ENCODE peak calls at places on chromosomes 4 and X, in six cellular contexts. One of them, this sample, is unnamed.

GRCh38 chrX:6307156-6307555 is 78.5 kb upstream of the NLGN4X start:
- DNase-seq in GM12865: no peak
- DNase-seq in epithelial cell of esophagus: no peak
- DNase-seq in psoas muscle: no peak
- DNase-seq in tibial artery: no peak
- DNase-seq in endothelial cell of umbilical vein: no peak
- DNase-seq in this sample: no peak

GRCh38 chrX:138945219-138945618 is 233.7 kb upstream of the FGF13 start:
- DNase-seq in epithelial cell of esophagus: peak; percentile 69
- DNase-seq in tibial artery: no peak
- DNase-seq in psoas muscle: no peak
- DNase-seq in endothelial cell of umbilical vein: no peak
- DNase-seq in GM12865: no peak
- DNase-seq in this sample: peak; percentile 53

GRCh38 chr4:62644372-62644771 is 1444.2 kb downstream of the ADGRL3 start:
- DNase-seq in epithelial cell of esophagus: peak; percentile 36
- DNase-seq in endothelial cell of umbilical vein: no peak
- DNase-seq in tibial artery: no peak
- DNase-seq in GM12865: peak; percentile 8
- DNase-seq in psoas muscle: no peak
- DNase-seq in this sample: peak; percentile 1

GRCh38 chrX:105821471-105822081 is 763 bp upstream of the NRK start:
- DNase-seq in tibial artery: peak; percentile 39
- DNase-seq in GM12865: no peak
- DNase-seq in psoas muscle: no peak
- DNase-seq in endothelial cell of umbilical vein: peak; percentile 15
- DNase-seq in epithelial cell of esophagus: peak; percentile 65
- DNase-seq in this sample: no peak

GRCh38 chrX:41005445-41005992 is 79.7 kb upstream of the USP9X start:
- DNase-seq in endothelial cell of umbilical vein: peak; percentile 19
- DNase-seq in psoas muscle: no peak
- DNase-seq in GM12865: no peak
- DNase-seq in tibial artery: no peak
- DNase-seq in epithelial cell of esophagus: no peak
- DNase-seq in this sample: no peak

GRCh38 chrX:119887721-119888425 is 7.8 kb upstream of the AKAP14 start:
- DNase-seq in psoas muscle: peak; percentile 60
- DNase-seq in epithelial cell of esophagus: peak; percentile 56
- DNase-seq in endothelial cell of umbilical vein: peak; percentile 57
- DNase-seq in tibial artery: no peak
- DNase-seq in GM12865: peak; percentile 70
- DNase-seq in this sample: peak; percentile 52

GRCh38 chrX:53263597-53264094 is 17.7 kb downstream of the IQSEC2 start:
- DNase-seq in epithelial cell of esophagus: peak; percentile 71
- DNase-seq in endothelial cell of umbilical vein: peak; percentile 27
- DNase-seq in psoas muscle: no peak
- DNase-seq in GM12865: no peak
- DNase-seq in tibial artery: no peak
- DNase-seq in this sample: peak; percentile 88

GRCh38 chrX:139559383-139560042 is 29.0 kb downstream of the F9 start:
- DNase-seq in GM12865: peak; percentile 70
- DNase-seq in endothelial cell of umbilical vein: peak; percentile 26
- DNase-seq in psoas muscle: no peak
- DNase-seq in tibial artery: no peak
- DNase-seq in epithelial cell of esophagus: peak; percentile 68
- DNase-seq in this sample: peak; percentile 72

GRCh38 chrX:39174761-39175417 is 373.6 kb downstream of the MID1IP1 start:
- DNase-seq in endothelial cell of umbilical vein: peak; percentile 19
- DNase-seq in GM12865: no peak
- DNase-seq in psoas muscle: no peak
- DNase-seq in epithelial cell of esophagus: no peak
- DNase-seq in tibial artery: no peak
- DNase-seq in this sample: peak; percentile 5

GRCh38 chrX:107562482-107562881 is 65.8 kb upstream of the PRPS1 start:
- DNase-seq in GM12865: no peak
- DNase-seq in tibial artery: no peak
- DNase-seq in epithelial cell of esophagus: peak; percentile 40
- DNase-seq in endothelial cell of umbilical vein: no peak
- DNase-seq in psoas muscle: no peak
- DNase-seq in this sample: peak; percentile 77

GRCh38 chrX:17984415-17984814 is 123.3 kb upstream of the RAI2 start:
- DNase-seq in epithelial cell of esophagus: no peak
- DNase-seq in GM12865: no peak
- DNase-seq in endothelial cell of umbilical vein: no peak
- DNase-seq in tibial artery: no peak
- DNase-seq in psoas muscle: no peak
- DNase-seq in this sample: no peak

GRCh38 chr4:124854968-124855367 is 142.4 kb upstream of the ANKRD50 start:
- DNase-seq in epithelial cell of esophagus: peak; percentile 27
- DNase-seq in endothelial cell of umbilical vein: no peak
- DNase-seq in GM12865: peak; percentile 14
- DNase-seq in tibial artery: no peak
- DNase-seq in psoas muscle: no peak
- DNase-seq in this sample: peak; percentile 48

GRCh38 chrX:3136161-3136961 is 95.1 kb downstream of the ARSF start:
- DNase-seq in epithelial cell of esophagus: peak; percentile 26
- DNase-seq in endothelial cell of umbilical vein: no peak
- DNase-seq in GM12865: no peak
- DNase-seq in tibial artery: no peak
- DNase-seq in psoas muscle: no peak
- DNase-seq in this sample: no peak

GRCh38 chr4:26482508-26483462 is 7.5 kb downstream of the CCKAR start:
- DNase-seq in GM12865: no peak
- DNase-seq in psoas muscle: no peak
- DNase-seq in epithelial cell of esophagus: no peak
- DNase-seq in endothelial cell of umbilical vein: no peak
- DNase-seq in tibial artery: no peak
- DNase-seq in this sample: no peak

GRCh38 chr4:26544421-26544820 is 39.5 kb upstream of the TBC1D19 start:
- DNase-seq in endothelial cell of umbilical vein: no peak
- DNase-seq in epithelial cell of esophagus: no peak
- DNase-seq in tibial artery: no peak
- DNase-seq in psoas muscle: no peak
- DNase-seq in GM12865: no peak
- DNase-seq in this sample: no peak

GRCh38 chrX:153582896-153583295 is 16.0 kb downstream of the CCNQ start:
- DNase-seq in endothelial cell of umbilical vein: peak; percentile 25
- DNase-seq in GM12865: peak; percentile 80
- DNase-seq in psoas muscle: no peak
- DNase-seq in tibial artery: no peak
- DNase-seq in epithelial cell of esophagus: peak; percentile 29
- DNase-seq in this sample: no peak

GRCh38 chr4:112813790-112814189 is 176.8 kb downstream of the LARP7 start:
- DNase-seq in tibial artery: no peak
- DNase-seq in endothelial cell of umbilical vein: no peak
- DNase-seq in GM12865: peak; percentile 61
- DNase-seq in epithelial cell of esophagus: peak; percentile 8
- DNase-seq in psoas muscle: no peak
- DNase-seq in this sample: peak; percentile 58

GRCh38 chr4:147777456-147778091 is 45.7 kb downstream of the ARHGAP10 start:
- DNase-seq in tibial artery: no peak
- DNase-seq in psoas muscle: no peak
- DNase-seq in epithelial cell of esophagus: peak; percentile 44
- DNase-seq in GM12865: peak; percentile 65
- DNase-seq in endothelial cell of umbilical vein: no peak
- DNase-seq in this sample: peak; percentile 52

GRCh38 chr4:147778942-147779341 is 47.1 kb downstream of the ARHGAP10 start:
- DNase-seq in endothelial cell of umbilical vein: no peak
- DNase-seq in psoas muscle: no peak
- DNase-seq in epithelial cell of esophagus: no peak
- DNase-seq in tibial artery: no peak
- DNase-seq in GM12865: peak; percentile 98
- DNase-seq in this sample: no peak

GRCh38 chr4:147782087-147782781 is 50.3 kb downstream of the ARHGAP10 start:
- DNase-seq in epithelial cell of esophagus: peak; percentile 48
- DNase-seq in endothelial cell of umbilical vein: peak; percentile 30
- DNase-seq in tibial artery: no peak
- DNase-seq in psoas muscle: no peak
- DNase-seq in GM12865: peak; percentile 49
- DNase-seq in this sample: peak; percentile 51

GRCh38 chr4:147779449-147779848 is 47.6 kb downstream of the ARHGAP10 start:
- DNase-seq in psoas muscle: no peak
- DNase-seq in endothelial cell of umbilical vein: no peak
- DNase-seq in GM12865: no peak
- DNase-seq in tibial artery: no peak
- DNase-seq in epithelial cell of esophagus: no peak
- DNase-seq in this sample: no peak

GRCh38 chr4:147780137-147780777 is 48.4 kb downstream of the ARHGAP10 start:
- DNase-seq in tibial artery: no peak
- DNase-seq in epithelial cell of esophagus: no peak
- DNase-seq in endothelial cell of umbilical vein: no peak
- DNase-seq in GM12865: peak; percentile 94
- DNase-seq in psoas muscle: no peak
- DNase-seq in this sample: no peak
- H3K4me3 ChIP-seq in tibial artery: no peak overlapping the region
- H3K4me3 ChIP-seq in epithelial cell of esophagus: no peak overlapping the region
- H3K4me3 ChIP-seq in endothelial cell of umbilical vein: no peak overlapping the region
- H3K4me3 ChIP-seq in GM12865: peak overlapping the region; percentile 44
- H3K4me3 ChIP-seq in psoas muscle: no peak overlapping the region
- H3K4me3 ChIP-seq in this sample: no peak overlapping the region

GRCh38 chrX:111372065-111372464 is 39.9 kb downstream of the DCX start:
- DNase-seq in psoas muscle: no peak
- DNase-seq in epithelial cell of esophagus: no peak
- DNase-seq in endothelial cell of umbilical vein: no peak
- DNase-seq in tibial artery: no peak
- DNase-seq in GM12865: no peak
- DNase-seq in this sample: no peak

GRCh38 chrX:111376897-111377601 is 34.9 kb downstream of the DCX start:
- DNase-seq in epithelial cell of esophagus: no peak
- DNase-seq in GM12865: no peak
- DNase-seq in tibial artery: no peak
- DNase-seq in psoas muscle: no peak
- DNase-seq in endothelial cell of umbilical vein: no peak
- DNase-seq in this sample: no peak

GRCh38 chrX:111376486-111376885 is 35.5 kb downstream of the DCX start:
- DNase-seq in epithelial cell of esophagus: no peak
- DNase-seq in GM12865: no peak
- DNase-seq in endothelial cell of umbilical vein: no peak
- DNase-seq in tibial artery: no peak
- DNase-seq in psoas muscle: no peak
- DNase-seq in this sample: no peak

GRCh38 chrX:111375747-111376146 is 36.2 kb downstream of the DCX start:
- DNase-seq in endothelial cell of umbilical vein: no peak
- DNase-seq in tibial artery: no peak
- DNase-seq in GM12865: no peak
- DNase-seq in psoas muscle: no peak
- DNase-seq in epithelial cell of esophagus: peak; percentile 18
- DNase-seq in this sample: peak; percentile 21
- TF ChIP-seq CTCF in endothelial cell of umbilical vein: no peak
- TF ChIP-seq CTCF in tibial artery: no peak
- TF ChIP-seq CTCF in GM12865: no peak
- TF ChIP-seq CTCF in psoas muscle: no peak
- TF ChIP-seq CTCF in epithelial cell of esophagus: no peak
- TF ChIP-seq CTCF in this sample: no peak

GRCh38 chr4:11428161-11428700 is 463 bp downstream of the HS3ST1 start:
- DNase-seq in psoas muscle: no peak
- DNase-seq in epithelial cell of esophagus: peak; percentile 61
- DNase-seq in tibial artery: no peak
- DNase-seq in endothelial cell of umbilical vein: no peak
- DNase-seq in GM12865: peak; percentile 18
- DNase-seq in this sample: no peak

GRCh38 chr4:11424896-11425295 is 3.8 kb downstream of the HS3ST1 start:
- DNase-seq in epithelial cell of esophagus: no peak
- DNase-seq in tibial artery: no peak
- DNase-seq in endothelial cell of umbilical vein: no peak
- DNase-seq in psoas muscle: no peak
- DNase-seq in GM12865: no peak
- DNase-seq in this sample: no peak

GRCh38 chr4:11426003-11426402 is 2.7 kb downstream of the HS3ST1 start:
- DNase-seq in GM12865: no peak
- DNase-seq in psoas muscle: no peak
- DNase-seq in tibial artery: no peak
- DNase-seq in epithelial cell of esophagus: no peak
- DNase-seq in endothelial cell of umbilical vein: no peak
- DNase-seq in this sample: no peak

GRCh38 chr4:11427201-11427996 is 1.3 kb downstream of the HS3ST1 start:
- DNase-seq in epithelial cell of esophagus: no peak
- DNase-seq in tibial artery: no peak
- DNase-seq in psoas muscle: no peak
- DNase-seq in GM12865: no peak
- DNase-seq in endothelial cell of umbilical vein: no peak
- DNase-seq in this sample: no peak

DNA sequence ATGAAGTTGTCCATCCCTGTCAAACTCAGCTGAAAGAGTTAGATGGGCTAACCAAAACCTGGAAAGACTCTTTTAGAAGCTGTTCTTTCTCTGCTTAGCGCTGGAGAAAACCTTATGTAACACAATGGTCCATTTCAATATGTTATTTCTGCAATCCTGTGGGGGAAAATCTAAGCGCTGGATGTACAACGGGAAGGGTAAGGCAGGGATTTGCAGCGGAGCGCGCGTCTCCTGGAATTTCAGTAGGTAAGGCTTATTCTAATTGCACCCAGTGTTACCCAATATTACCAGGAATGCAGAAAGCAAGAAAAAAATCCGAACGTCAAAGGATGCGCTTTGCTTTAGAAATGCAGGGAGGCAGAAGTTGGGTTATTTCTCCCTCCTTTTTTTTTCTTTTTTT is 2.0 kb downstream of the HS3ST1 start:
- DNase-seq in endothelial cell of umbilical vein: no peak
- DNase-seq in psoas muscle: no peak
- DNase-seq in GM12865: no peak
- DNase-seq in tibial artery: no peak
- DNase-seq in epithelial cell of esophagus: peak; percentile 51
- DNase-seq in this sample: no peak
- H3K4me3 ChIP-seq in endothelial cell of umbilical vein: no peak overlapping the region
- H3K4me3 ChIP-seq in psoas muscle: peak overlapping the region; percentile 61
- H3K4me3 ChIP-seq in GM12865: no peak overlapping the region
- H3K4me3 ChIP-seq in tibial artery: peak overlapping the region; percentile 53
- H3K4me3 ChIP-seq in epithelial cell of esophagus: peak overlapping the region; percentile 79
- H3K4me3 ChIP-seq in this sample: no peak overlapping the region

DNA sequence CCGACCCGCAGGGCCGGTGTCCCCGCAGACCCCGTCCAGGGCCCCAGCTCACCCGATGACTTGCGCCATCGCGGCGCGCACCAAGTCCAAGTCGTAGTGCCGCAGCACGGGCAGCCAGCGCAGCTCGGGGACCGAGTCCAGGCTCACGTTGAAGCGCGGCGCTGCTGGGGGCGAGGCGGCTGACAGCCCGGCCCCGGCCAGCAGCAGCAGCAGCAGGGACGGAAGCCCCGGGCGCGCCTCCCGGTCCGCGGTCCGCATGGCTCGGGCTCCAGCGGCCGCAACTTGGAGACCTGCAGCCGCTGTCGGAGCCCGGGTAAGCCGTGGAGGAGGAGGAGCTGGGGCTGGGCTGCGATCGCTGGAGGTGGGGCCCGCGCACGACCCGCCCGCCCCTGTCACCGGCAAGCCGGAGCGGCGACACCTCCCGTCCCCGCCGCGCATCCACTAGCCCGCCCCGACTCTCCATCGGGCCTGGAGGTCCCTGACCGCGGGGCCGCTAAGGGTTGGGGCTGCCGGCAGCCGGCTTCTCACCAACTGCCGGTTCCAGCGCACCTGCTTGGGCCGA is at the start of gene NAAA:
- DNase-seq in psoas muscle: peak; percentile 65
- DNase-seq in GM12865: peak; percentile 92
- DNase-seq in tibial artery: peak; percentile 93
- DNase-seq in epithelial cell of esophagus: peak; percentile 68
- DNase-seq in endothelial cell of umbilical vein: peak; percentile 81
- DNase-seq in this sample: peak; percentile 31
- TF ChIP-seq CTCF in psoas muscle: peak; percentile 55
- TF ChIP-seq CTCF in GM12865: peak; percentile 48
- TF ChIP-seq CTCF in tibial artery: peak; percentile 5
- TF ChIP-seq CTCF in epithelial cell of esophagus: no peak
- TF ChIP-seq CTCF in endothelial cell of umbilical vein: no peak
- TF ChIP-seq CTCF in this sample: no peak